ENCODE peak calls at places on chromosome 1, in six cellular contexts. J, M, S, N, L and F are unnamed samples.

GRCh38 chr1:1063261-1063944 is 10.7 kb downstream of the RNF223 start:
- DNase-seq in J (no peak), M (no peak), S (no peak), N (no peak), L (no peak), F (no peak)

GRCh38 chr1:38037481-38037939 is 9.1 kb downstream of the POU3F1 start:
- DNase-seq in J (no peak), M (peak; percentile 50), S (no peak), N (no peak), L (no peak), F (no peak)

GRCh38 chr1:102942324-102942723 is 166.0 kb downstream of the COL11A1 start:
- DNase-seq in J (no peak), M (no peak), S (no peak), N (no peak), L (no peak), F (no peak)

GRCh38 chr1:206776239-206776638 is 3.9 kb upstream of the IL10 start:
- DNase-seq in J (no peak), M (peak; percentile 21), S (no peak), N (no peak), L (no peak), F (no peak)

GRCh38 chr1:220040028-220040596 is 6.2 kb downstream of the EPRS1 start:
- DNase-seq in J (no peak), M (no peak), S (no peak), N (no peak), L (no peak), F (no peak)

GRCh38 chr1:184329962-184330868 is 56.6 kb upstream of the C1orf21 start:
- DNase-seq in J (peak; percentile 28), M (peak; percentile 7), S (no peak), N (no peak), L (peak; percentile 18), F (peak; percentile 9)

GRCh38 chr1:26546819-26547218 is 17.3 kb downstream of the RPS6KA1 start:
- DNase-seq in J (no peak), M (no peak), S (no peak), N (no peak), L (no peak), F (no peak)

GRCh38 chr1:4172659-4173599 is 272.9 kb upstream of the C1orf174 start:
- DNase-seq in J (peak; percentile 48), M (no peak), S (no peak), N (no peak), L (no peak), F (no peak)

GRCh38 chr1:232381676-232382075 is 248.3 kb downstream of the SIPA1L2 start:
- DNase-seq in J (peak; percentile 74), M (no peak), S (no peak), N (peak; percentile 45), L (no peak), F (no peak)

GRCh38 chr1:29271724-29272123 is 35.4 kb downstream of the PTPRU start:
- DNase-seq in J (peak; percentile 90), M (peak; percentile 72), S (peak; percentile 54), N (peak; percentile 65), L (peak; percentile 43), F (no peak)

GRCh38 chr1:193709607-193710006 is 523.2 kb upstream of the B3GALT2 start:
- DNase-seq in J (no peak), M (no peak), S (no peak), N (no peak), L (no peak), F (no peak)

GRCh38 chr1:18919174-18919905 is 17.0 kb upstream of the ALDH4A1 start:
- DNase-seq in J (peak; percentile 75), M (no peak), S (no peak), N (no peak), L (no peak), F (no peak)

GRCh38 chr1:171296897-171297296 is 17.1 kb upstream of the FMO4 start:
- DNase-seq in J (no peak), M (no peak), S (no peak), N (no peak), L (no peak), F (no peak)

GRCh38 chr1:20660363-20661234 is 570 bp downstream of the DDOST start:
- DNase-seq in J (no peak), M (no peak), S (no peak), N (no peak), L (no peak), F (peak; percentile 17)

GRCh38 chr1:87086120-87086519 is 171.7 kb downstream of the HS2ST1 start:
- DNase-seq in J (no peak), M (no peak), S (no peak), N (no peak), L (no peak), F (no peak)

GRCh38 chr1:66571789-66572188 is 37.8 kb downstream of the SGIP1 start:
- DNase-seq in J (no peak), M (peak; percentile 41), S (peak; percentile 59), N (peak; percentile 69), L (no peak), F (peak; percentile 88)

GRCh38 chr1:222394224-222394623 is 153.7 kb downstream of the HHIPL2 start:
- DNase-seq in J (no peak), M (no peak), S (no peak), N (no peak), L (no peak), F (no peak)

GRCh38 chr1:235841938-235842545 is 24.7 kb downstream of the LYST start:
- DNase-seq in J (no peak), M (no peak), S (no peak), N (no peak), L (no peak), F (no peak)

GRCh38 chr1:5961601-5962000 is 30.6 kb downstream of the NPHP4 start:
- DNase-seq in J (no peak), M (no peak), S (no peak), N (no peak), L (no peak), F (no peak)

GRCh38 chr1:21524686-21525339 is 15.6 kb downstream of the ALPL start:
- DNase-seq in J (no peak), M (no peak), S (no peak), N (no peak), L (no peak), F (no peak)

GRCh38 chr1:174965006-174965971 is 34.5 kb upstream of the CACYBP start:
- DNase-seq in J (no peak), M (no peak), S (no peak), N (peak; percentile 7), L (no peak), F (no peak)

GRCh38 chr1:16173447-16174260 is 17.8 kb upstream of the EPHA2 start:
- DNase-seq in J (peak; percentile 50), M (peak; percentile 73), S (peak; percentile 89), N (peak; percentile 50), L (no peak), F (peak; percentile 23)

GRCh38 chr1:30322859-30323257 is 400.5 kb downstream of the MATN1 start:
- DNase-seq in J (no peak), M (no peak), S (no peak), N (no peak), L (no peak), F (no peak)

GRCh38 chr1:206721454-206721853 is 36.7 kb downstream of the MAPKAPK2 start:
- DNase-seq in J (no peak), M (no peak), S (no peak), N (no peak), L (no peak), F (no peak)

GRCh38 chr1:6342031-6342430 is 51.5 kb downstream of the ACOT7 start:
- DNase-seq in J (peak; percentile 26), M (no peak), S (no peak), N (no peak), L (no peak), F (no peak)

GRCh38 chr1:214551052-214551435 is 358 bp downstream of the PTPN14 start:
- DNase-seq in J (no peak), M (no peak), S (peak; percentile 28), N (no peak), L (no peak), F (peak; percentile 63)

GRCh38 chr1:23694371-23694770 is 2.8 kb downstream of the RPL11 start:
- DNase-seq in J (no peak), M (no peak), S (no peak), N (no peak), L (no peak), F (peak; percentile 23)

GRCh38 chr1:186323865-186324264 is 51.2 kb downstream of the TPR start:
- DNase-seq in J (no peak), M (no peak), S (no peak), N (no peak), L (no peak), F (no peak)

GRCh38 chr1:216425577-216425976 is 2.3 kb upstream of the USH2A start:
- DNase-seq in J (no peak), M (peak; percentile 52), S (no peak), N (peak; percentile 2), L (no peak), F (no peak)

GRCh38 chr1:171140466-171140865 is 44.6 kb upstream of the FMO2 start:
- DNase-seq in J (no peak), M (no peak), S (no peak), N (no peak), L (peak; percentile 49), F (no peak)

GRCh38 chr1:231778009-231778719 is 151.6 kb downstream of the DISC1 start:
- DNase-seq in J (no peak), M (peak; percentile 42), S (peak; percentile 25), N (peak; percentile 47), L (no peak), F (no peak)

GRCh38 chr1:38101037-38101782 is 54.6 kb upstream of the POU3F1 start:
- DNase-seq in J (peak; percentile 88), M (no peak), S (no peak), N (no peak), L (no peak), F (no peak)

GRCh38 chr1:211876849-211877248 is 46.3 kb upstream of the LPGAT1 start:
- DNase-seq in J (no peak), M (no peak), S (no peak), N (no peak), L (no peak), F (no peak)